ENCODE peak calls at places on chromosomes 16 and 17, in seven cellular contexts. G is HepG2, P is esophagus muscularis mucosa, C is stomach, K is K562, A is sigmoid colon, W is SK-N-SH. Z is an unnamed sample.

GRCh38 chr17:64306850-64307463 is 43.9 kb upstream of the TEX2 start:
- DNase-seq in W (peak), K (peak), P (no peak), G (peak), A (peak), C (peak), Z (peak)

GRCh38 chr16:56337131-56337857 is 88.1 kb downstream of the AMFR start:
- DNase-seq in C (no peak), A (no peak), W (no peak), P (no peak), G (no peak), K (no peak), Z (no peak)

GRCh38 chr17:74502866-74503265 is 28.4 kb downstream of the CD300LB start:
- DNase-seq in K (peak), C (peak), A (no peak), W (no peak), P (no peak), G (peak), Z (no peak)

GRCh38 chr16:9092282-9092962 is 978 bp downstream of the HAPSTR1 start:
- DNase-seq in K (peak), C (peak), A (peak), P (no peak), G (peak), W (peak), Z (peak)

GRCh38 chr17:61201211-61201610 is 198.4 kb upstream of the TBX2 start:
- DNase-seq in C (no peak), K (no peak), A (no peak), W (no peak), P (no peak), G (peak), Z (no peak)

GRCh38 chr16:84535851-84536250 is 31.4 kb upstream of the MEAK7 start:
- DNase-seq in C (no peak), A (no peak), P (no peak), G (no peak), W (no peak), K (no peak), Z (no peak)

GRCh38 chr17:47875011-47875471 is 21.0 kb upstream of the SP2 start:
- DNase-seq in A (no peak), C (no peak), K (no peak), P (no peak), W (no peak), G (no peak), Z (no peak)

GRCh38 chr17:50184611-50185398 is 16.6 kb downstream of the COL1A1 start:
- DNase-seq in K (peak), G (no peak), P (no peak), C (no peak), A (peak), W (no peak), Z (peak)

GRCh38 chr17:20072692-20072992 is 63.5 kb downstream of the SPECC1 start:
- DNase-seq in G (no peak), K (no peak), C (no peak), W (no peak), A (no peak), P (no peak), Z (no peak)

GRCh38 chr16:46859719-46860152 is 24.4 kb upstream of the GPT2 start:
- DNase-seq in C (peak), P (no peak), K (no peak), G (peak), A (no peak), W (no peak), Z (peak)

GRCh38 chr16:996672-997071 is 15.1 kb downstream of the SOX8 start:
- DNase-seq in P (no peak), W (no peak), A (no peak), G (no peak), C (no peak), K (no peak), Z (no peak)

GRCh38 chr17:82213251-82214011 is 789 bp upstream of the CCDC57 start:
- DNase-seq in G (peak), P (no peak), C (no peak), A (peak), W (peak), K (peak), Z (peak)

GRCh38 chr17:77441130-77441920 is 300.6 kb downstream of the SEC14L1 start:
- DNase-seq in A (no peak), W (no peak), G (no peak), K (no peak), C (no peak), P (no peak), Z (peak)

GRCh38 chr17:50213026-50214015 is 11.9 kb upstream of the COL1A1 start:
- DNase-seq in W (peak), C (peak), K (peak), P (no peak), G (peak), A (no peak), Z (no peak)

GRCh38 chr16:894841-895240 is 75.9 kb downstream of the LMF1 start:
- DNase-seq in K (peak), G (no peak), W (peak), A (no peak), C (no peak), P (no peak), Z (no peak)

GRCh38 chr17:4161560-4162221 is 18.7 kb downstream of the CYB5D2 start:
- DNase-seq in C (no peak), G (no peak), A (no peak), P (no peak), K (peak), W (peak), Z (no peak)

GRCh38 chr17:81040791-81041337 is 5.9 kb downstream of the BAIAP2 start:
- DNase-seq in A (no peak), C (no peak), P (no peak), W (peak), K (peak), G (peak), Z (no peak)

GRCh38 chr16:10280262-10281170 is 98.3 kb upstream of the GRIN2A start:
- DNase-seq in C (no peak), A (no peak), K (no peak), P (no peak), G (no peak), W (peak), Z (no peak)

GRCh38 chr17:80313160-80313829 is 52.6 kb downstream of the RNF213 start:
- DNase-seq in P (no peak), A (no peak), K (no peak), G (no peak), C (no peak), W (no peak), Z (no peak)

GRCh38 chr16:27748868-27749546 is 199.1 kb downstream of the KATNIP start:
- DNase-seq in P (no peak), C (no peak), G (peak), A (no peak), K (peak), W (no peak), Z (peak)

GRCh38 chr17:27384261-27384701 is 72.0 kb upstream of the KSR1 start:
- DNase-seq in C (peak), W (no peak), A (peak), G (no peak), K (no peak), P (no peak), Z (peak)

GRCh38 chr16:3161235-3162018 is 26.6 kb upstream of the OR1F1 start:
- DNase-seq in G (no peak), P (no peak), A (peak), W (no peak), K (no peak), C (no peak), Z (peak)

GRCh38 chr17:81994593-81995462 is 17.4 kb downstream of the ASPSCR1 start:
- DNase-seq in P (no peak), G (peak), K (no peak), W (no peak), C (peak), A (no peak), Z (no peak)

GRCh38 chr17:39114744-39115534 is 36.5 kb downstream of the PLXDC1 start:
- DNase-seq in K (no peak), W (no peak), G (no peak), A (peak), P (no peak), C (no peak), Z (no peak)

GRCh38 chr17:82963104-82963950 is 116.1 kb upstream of the METRNL start:
- DNase-seq in W (peak), A (peak), P (peak), C (peak), K (no peak), G (no peak), Z (peak)

GRCh38 chr17:16652252-16652651 is 1.4 kb downstream of the ZNF624 start:
- DNase-seq in G (no peak), W (no peak), C (no peak), A (no peak), P (no peak), K (no peak), Z (no peak)

GRCh38 chr17:50268632-50269287 is 5.5 kb upstream of the TMEM92 start:
- DNase-seq in C (peak), G (no peak), P (no peak), W (no peak), A (peak), K (no peak), Z (peak)

GRCh38 chr17:78390241-78391050 is 12.0 kb downstream of the PGS1 start:
- DNase-seq in C (no peak), W (peak), P (no peak), G (no peak), K (no peak), A (peak), Z (no peak)

GRCh38 chr17:35010093-35010492 is 29.8 kb downstream of the LIG3 start:
- DNase-seq in W (no peak), A (no peak), K (no peak), G (no peak), P (no peak), C (no peak), Z (no peak)

GRCh38 chr17:1471931-1472727 is 16.1 kb upstream of the CRK start:
- DNase-seq in W (no peak), K (no peak), A (no peak), P (no peak), C (no peak), G (no peak), Z (no peak)

GRCh38 chr17:18141210-18141803 is 32.8 kb downstream of the MYO15A start:
- DNase-seq in P (no peak), G (peak), K (peak), W (peak), C (no peak), A (no peak), Z (no peak)

GRCh38 chr17:12982224-12982623 is 35.6 kb downstream of the ELAC2 start:
- DNase-seq in W (no peak), A (no peak), P (no peak), K (no peak), C (no peak), G (no peak), Z (no peak)

GRCh38 chr17:22286337-22287041 is 594.2 kb downstream of the KCNJ18 start:
- DNase-seq in C (peak), P (peak), G (no peak), K (no peak), W (no peak), A (peak), Z (no peak)

GRCh38 chr17:66957951-66958579 is 6.4 kb upstream of the CACNG4 start:
- DNase-seq in G (peak), C (no peak), A (no peak), P (no peak), W (peak), K (no peak), Z (no peak)

GRCh38 chr16:4507588-4508345 is 30.8 kb downstream of the CDIP1 start:
- DNase-seq in G (no peak), W (no peak), C (no peak), P (no peak), A (no peak), K (no peak), Z (no peak)

DNA sequence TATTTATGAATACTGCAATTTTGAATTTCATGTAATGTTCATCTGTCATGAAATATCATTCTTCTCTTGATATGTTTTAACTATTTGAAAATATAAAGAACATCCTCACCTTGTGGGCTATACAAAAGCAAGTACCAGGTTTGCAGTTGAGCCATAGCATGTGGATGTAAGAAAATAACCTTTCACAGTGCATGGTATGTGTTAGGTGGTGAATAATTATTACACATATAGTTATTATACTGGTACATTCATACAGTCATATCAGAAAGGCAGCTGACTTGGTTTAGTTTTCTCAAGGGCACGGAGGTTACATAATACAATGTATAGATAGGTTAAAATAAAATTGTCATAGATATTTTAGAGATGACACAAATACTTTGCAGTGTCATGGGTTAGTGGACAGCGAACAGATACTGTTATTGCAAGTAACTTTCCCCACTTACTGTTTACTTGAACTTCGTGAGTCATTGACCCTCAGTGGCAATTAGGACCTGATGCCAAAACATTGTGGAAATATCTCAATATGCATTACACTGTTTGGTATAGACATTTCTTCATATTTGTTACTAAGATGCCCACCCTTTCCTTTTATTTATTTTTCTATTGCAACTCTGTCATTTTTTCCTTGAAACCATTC is 445.4 kb upstream of the GOT2 start:
- DNase-seq in P (no peak), C (no peak), A (no peak), G (peak), K (no peak), W (no peak), Z (no peak)
- TF ChIP-seq EP300 in P (no peak), C (no peak), A (no peak), G (no peak), K (no peak), W (no peak), Z (no peak)

GRCh38 chr17:45320931-45321461 is 4.2 kb upstream of the MAP3K14 start:
- DNase-seq in P (no peak), C (no peak), G (no peak), K (peak), W (no peak), A (no peak), Z (no peak)
- H3K27ac ChIP-seq in P (peak), C (no peak), G (no peak), K (peak), W (peak), A (peak), Z (peak)

GRCh38 chr17:41998497-41998896 is 18.7 kb downstream of the DNAJC7 start:
- DNase-seq in P (no peak), K (no peak), C (no peak), A (no peak), G (no peak), W (no peak), Z (no peak)

GRCh38 chr17:42000399-42001076 is 16.7 kb downstream of the DNAJC7 start:
- DNase-seq in A (no peak), P (no peak), C (no peak), K (no peak), W (no peak), G (no peak), Z (no peak)

GRCh38 chr17:42001729-42002128 is 15.5 kb downstream of the DNAJC7 start:
- DNase-seq in A (no peak), K (no peak), G (no peak), C (no peak), W (no peak), P (no peak), Z (no peak)

GRCh38 chr17:41992576-41992975 is 24.7 kb downstream of the DNAJC7 start:
- DNase-seq in W (no peak), C (no peak), G (no peak), P (no peak), A (no peak), K (no peak), Z (no peak)

GRCh38 chr17:41996855-41997164 is 20.4 kb downstream of the DNAJC7 start:
- DNase-seq in W (no peak), P (no peak), K (no peak), G (no peak), A (no peak), C (no peak), Z (no peak)
- TF ChIP-seq POLR2AphosphoS5 in W (no peak), P (no peak), K (no peak), G (no peak), A (no peak), C (no peak), Z (no peak)

DNA sequence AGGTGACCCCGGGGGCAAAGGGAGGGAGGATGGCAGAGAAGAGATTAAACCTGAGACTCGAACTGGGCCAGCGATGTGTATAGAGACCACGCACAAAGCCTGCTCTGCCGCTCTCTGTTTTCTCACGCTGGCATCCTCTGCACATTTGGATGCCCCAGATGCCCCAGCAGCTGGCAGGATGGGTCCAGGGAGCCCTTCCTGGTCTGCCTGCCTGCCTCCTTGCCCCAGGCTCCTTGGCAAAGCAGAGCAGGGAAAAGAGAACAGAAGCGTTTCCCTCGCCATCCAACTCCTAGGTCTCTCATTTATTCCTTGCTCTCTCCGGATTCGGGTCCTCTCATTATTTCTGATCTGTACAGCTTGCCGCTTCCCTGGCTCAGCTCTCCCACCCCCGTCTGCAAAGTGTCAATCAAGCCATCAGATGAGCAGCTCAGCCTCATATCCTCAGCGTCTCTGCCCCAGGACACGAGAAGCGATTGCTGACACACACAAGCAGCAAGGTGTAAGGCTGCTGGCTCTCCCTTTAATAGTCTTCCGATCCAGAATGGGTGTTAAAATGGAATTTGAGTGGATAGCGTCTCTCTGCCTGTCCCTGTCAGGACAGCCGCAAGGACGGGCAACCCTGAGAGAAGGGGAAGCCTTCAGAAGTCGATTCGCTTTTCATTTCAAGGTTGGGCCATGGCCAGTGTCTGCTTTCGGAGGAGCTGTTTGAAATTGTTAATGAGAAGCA is 5.0 kb upstream of the PIPOX start:
- DNase-seq in G (no peak), A (no peak), P (no peak), W (peak), C (no peak), K (no peak), Z (no peak)
- TF ChIP-seq EP300 in G (no peak), A (no peak), P (no peak), W (peak), C (no peak), K (no peak), Z (no peak)

DNA sequence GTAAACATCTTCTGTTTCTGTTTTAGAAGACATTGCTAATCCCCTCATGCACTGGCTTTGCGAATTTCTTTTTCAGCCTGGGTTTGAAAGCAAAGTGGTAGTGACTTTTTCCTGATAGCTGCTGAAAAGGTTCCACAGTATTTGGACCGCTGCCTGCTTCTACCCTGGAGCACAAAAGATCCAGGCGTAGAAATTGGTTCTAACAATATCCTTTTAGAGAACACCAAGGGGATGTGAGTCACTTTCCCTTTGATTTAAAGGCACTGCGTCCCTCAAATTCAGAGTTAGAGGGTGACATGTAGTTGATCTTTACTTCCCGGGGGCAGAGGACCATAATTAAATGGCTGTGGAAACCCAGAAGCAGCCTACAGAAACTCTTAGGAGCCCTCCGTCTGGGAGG is 218.4 kb downstream of the WWOX start:
- DNase-seq in W (no peak), A (no peak), P (no peak), C (no peak), G (no peak), K (no peak), Z (no peak)
- H3K27ac ChIP-seq in W (no peak), A (no peak), P (no peak), C (no peak), G (no peak), K (no peak), Z (no peak)